ENCODE peak calls at places on chromosomes 1 and 21, in ten cellular contexts. R is lower lobe of right lung; T is fibroblast of lung; E is cardiac muscle cell; G is stomach; C is thoracic aorta; N is left ventricle myocardium inferior; Y is hepatocyte; F is CD4-positive, CD25-positive, alpha-beta regulatory T cell; P is ovary. Q is an unnamed sample. For H3K9me3, the result is how much of the 10 kb centered on the place peaks cover.

GRCh38 chr21:17159697-17160096 is 353.1 kb upstream of the CXADR start:
- DNase-seq in G (no peak), N (no peak), T (no peak), F (no peak), P (no peak), R (no peak), Y (no peak), C (no peak), E (no peak), Q (no peak)

GRCh38 chr1:121458291-121459048 is 273.7 kb downstream of the SRGAP2C start:
- DNase-seq in G (no peak), P (no peak), Y (no peak), F (no peak), T (peak), E (no peak), N (no peak), C (no peak), R (no peak), Q (no peak)

GRCh38 chr1:30611741-30612309 is 111.6 kb downstream of the MATN1 start:
- DNase-seq in P (no peak), C (no peak), Y (peak), T (no peak), R (no peak), E (no peak), N (no peak), G (no peak), F (no peak), Q (no peak)

GRCh38 chr1:172497230-172497629 is 35.7 kb upstream of the SUCO start:
- DNase-seq in P (peak), T (no peak), E (peak), N (no peak), R (peak), G (no peak), C (no peak), F (no peak), Y (peak), Q (no peak)

GRCh38 chr1:205917466-205918248 is 25.6 kb downstream of the SLC26A9 start:
- DNase-seq in F (no peak), Y (no peak), P (no peak), N (no peak), E (no peak), R (no peak), G (no peak), T (no peak), C (no peak), Q (no peak)

GRCh38 chr1:17768651-17769241 is 13.6 kb downstream of the ACTL8 start:
- DNase-seq in T (peak), N (peak), C (peak), E (peak), P (no peak), R (no peak), Y (peak), G (no peak), F (no peak), Q (no peak)

GRCh38 chr1:202162418-202163280 is 2.2 kb upstream of the PTPN7 start:
- DNase-seq in Y (no peak), P (no peak), F (no peak), T (no peak), G (no peak), R (no peak), E (no peak), C (no peak), N (no peak), Q (no peak)

GRCh38 chr1:94270801-94271203 is 33.4 kb upstream of the ARHGAP29 start:
- DNase-seq in F (no peak), N (no peak), P (no peak), Y (no peak), G (no peak), T (peak), E (peak), R (no peak), C (no peak), Q (no peak)

GRCh38 chr21:42460391-42461184 is 35.4 kb downstream of the RSPH1 start:
- DNase-seq in P (no peak), F (peak), G (no peak), N (no peak), E (no peak), Y (no peak), T (no peak), C (no peak), R (no peak), Q (peak)

GRCh38 chr1:156841289-156841855 is 17.5 kb downstream of the INSRR start:
- DNase-seq in E (no peak), F (no peak), R (no peak), Y (no peak), T (no peak), P (no peak), G (no peak), C (no peak), N (no peak), Q (no peak)

GRCh38 chr1:212271823-212272498 is 13.2 kb upstream of the PPP2R5A start:
- DNase-seq in N (peak), G (no peak), F (no peak), E (no peak), C (no peak), Y (no peak), T (no peak), R (no peak), P (no peak), Q (peak)

GRCh38 chr1:67367370-67368345 is 60.0 kb downstream of the IL12RB2 start:
- DNase-seq in G (peak), E (peak), F (no peak), T (peak), R (no peak), C (no peak), P (peak), Y (peak), N (peak), Q (no peak)

GRCh38 chr1:177310326-177310725 is 139.6 kb downstream of the BRINP2 start:
- DNase-seq in P (no peak), N (no peak), F (no peak), G (no peak), R (no peak), C (no peak), E (no peak), T (no peak), Y (no peak), Q (no peak)

GRCh38 chr1:7334475-7335035 is 436.5 kb upstream of the VAMP3 start:
- DNase-seq in F (no peak), N (no peak), P (no peak), C (no peak), E (peak), Y (peak), G (no peak), R (no peak), T (peak), Q (no peak)

GRCh38 chr1:54249798-54250497 is 50.0 kb downstream of the MRPL37 start:
- DNase-seq in P (no peak), R (no peak), E (peak), G (no peak), F (no peak), T (peak), Y (peak), C (no peak), N (no peak), Q (no peak)

GRCh38 chr1:155184835-155185782 is 11.5 kb downstream of the TRIM46 start:
- DNase-seq in N (peak), E (no peak), P (no peak), R (peak), C (no peak), G (peak), Y (peak), F (no peak), T (no peak), Q (peak)

GRCh38 chr1:112540395-112540794 is 31.6 kb downstream of the WNT2B start:
- DNase-seq in Y (no peak), P (no peak), C (no peak), N (no peak), F (no peak), E (peak), T (peak), G (no peak), R (no peak), Q (no peak)

GRCh38 chr1:34460193-34460592 is 283.5 kb downstream of the C1orf94 start:
- DNase-seq in P (no peak), Y (peak), G (peak), C (no peak), T (no peak), R (peak), F (peak), E (peak), N (no peak), Q (peak)

GRCh38 chr1:113542221-113542701 is 151.9 kb downstream of the MAGI3 start:
- DNase-seq in C (no peak), R (no peak), T (peak), Y (peak), N (no peak), P (no peak), E (peak), G (no peak), F (no peak), Q (no peak)

GRCh38 chr1:94892604-94893280 is 34.2 kb downstream of the CNN3 start:
- DNase-seq in T (peak), Y (no peak), G (no peak), P (no peak), E (no peak), F (no peak), N (no peak), C (no peak), R (no peak), Q (peak)

GRCh38 chr1:36175137-36176095 is 19.5 kb downstream of the MAP7D1 start:
- DNase-seq in R (no peak), F (no peak), N (peak), C (no peak), G (peak), P (no peak), T (peak), Y (no peak), E (peak), Q (peak)

GRCh38 chr1:15953294-15953771 is 22.6 kb downstream of the ZBTB17 start:
- DNase-seq in E (peak), F (no peak), G (no peak), Y (no peak), P (no peak), T (peak), N (no peak), C (no peak), R (no peak), Q (no peak)

GRCh38 chr1:64965239-64966157 is 851 bp downstream of the JAK1 start:
- DNase-seq in C (peak), N (peak), F (peak), R (peak), T (peak), Y (peak), E (peak), P (peak), G (peak), Q (peak)

GRCh38 chr1:114238066-114238465 is 84.4 kb upstream of the SYT6 start:
- DNase-seq in Y (no peak), C (no peak), R (no peak), T (no peak), G (no peak), F (no peak), P (no peak), E (no peak), N (no peak), Q (peak)

GRCh38 chr1:9715536-9716226 is 64.2 kb downstream of the PIK3CD start:
- DNase-seq in G (no peak), P (no peak), F (no peak), E (no peak), Y (no peak), N (no peak), T (no peak), C (no peak), R (no peak), Q (no peak)

GRCh38 chr1:228471762-228472398 is 15.3 kb upstream of the RNF187 start:
- DNase-seq in N (no peak), F (no peak), R (no peak), G (no peak), P (no peak), E (peak), T (peak), Y (peak), C (no peak), Q (no peak)

GRCh38 chr1:56071351-56071750 is 508.0 kb downstream of the PLPP3 start:
- DNase-seq in P (no peak), R (no peak), N (no peak), F (no peak), E (no peak), G (no peak), T (no peak), Y (no peak), C (no peak), Q (no peak)

GRCh38 chr1:4460052-4460451 is 194.4 kb upstream of the AJAP1 start:
- DNase-seq in G (no peak), C (no peak), Y (no peak), R (no peak), P (no peak), E (no peak), F (no peak), N (no peak), T (no peak), Q (no peak)

GRCh38 chr21:33894736-33895288 is 20.8 kb downstream of the ATP5PO start:
- DNase-seq in G (peak), F (no peak), R (peak), Y (peak), N (peak), C (peak), P (peak), T (peak), E (peak), Q (peak)

GRCh38 chr1:109789771-109790170 is 26.0 kb upstream of the EPS8L3 start:
- DNase-seq in G (peak), T (no peak), P (peak), Y (no peak), C (no peak), E (no peak), N (no peak), R (peak), F (no peak), Q (no peak)

DNA sequence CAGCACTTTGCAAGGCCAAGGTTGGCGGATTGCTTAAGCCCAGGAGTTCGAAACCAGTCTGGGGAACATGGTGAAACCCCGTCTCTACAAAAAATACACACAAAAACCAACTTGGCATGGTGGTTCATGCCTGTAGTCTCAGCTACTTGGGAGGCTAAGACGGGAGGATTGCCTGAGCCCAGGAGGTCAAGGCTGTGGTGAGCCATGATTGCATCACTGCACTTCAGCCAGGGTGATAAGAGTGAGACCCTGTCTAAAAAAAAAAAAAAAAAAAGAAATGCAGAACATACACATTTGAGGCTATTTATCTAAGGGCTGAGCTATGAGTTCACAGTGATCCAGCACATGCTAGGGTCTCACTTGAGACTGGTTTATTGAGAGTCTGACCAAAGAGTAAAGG is 23.8 kb downstream of the RNF2 start:
- DNase-seq in R (no peak), C (no peak), E (peak), Y (no peak), F (no peak), N (no peak), P (no peak), G (no peak), T (no peak), Q (no peak)
- H3K9me3 ChIP-seq in R (under half), C (under half), E (under half), Y (under half), F (under half), N (under half), P (under half), G (under half), T (under half), Q (under half)

GRCh38 chr1:2856076-2856390 is 54.5 kb upstream of the TTC34 start:
- DNase-seq in P (no peak), G (no peak), E (no peak), R (peak), T (no peak), N (no peak), C (no peak), F (no peak), Y (no peak), Q (no peak)
- H3K9me3 ChIP-seq in P (under half), G (under half), E (under half), R (under half), T (under half), N (under half), C (under half), F (under half), Y (under half), Q (under half)

GRCh38 chr1:185581020-185581419 is 153.2 kb upstream of the HMCN1 start:
- DNase-seq in T (no peak), E (no peak), C (no peak), N (no peak), P (no peak), R (no peak), Y (no peak), F (no peak), G (no peak), Q (no peak)

GRCh38 chr1:185581961-185582725 is 152.0 kb upstream of the HMCN1 start:
- DNase-seq in Y (no peak), R (no peak), N (no peak), T (no peak), G (no peak), F (no peak), P (no peak), C (no peak), E (no peak), Q (no peak)

GRCh38 chr1:185574139-185574835 is 159.9 kb upstream of the HMCN1 start:
- DNase-seq in E (no peak), G (no peak), N (no peak), F (no peak), R (no peak), T (no peak), P (no peak), Y (no peak), C (no peak), Q (no peak)

DNA sequence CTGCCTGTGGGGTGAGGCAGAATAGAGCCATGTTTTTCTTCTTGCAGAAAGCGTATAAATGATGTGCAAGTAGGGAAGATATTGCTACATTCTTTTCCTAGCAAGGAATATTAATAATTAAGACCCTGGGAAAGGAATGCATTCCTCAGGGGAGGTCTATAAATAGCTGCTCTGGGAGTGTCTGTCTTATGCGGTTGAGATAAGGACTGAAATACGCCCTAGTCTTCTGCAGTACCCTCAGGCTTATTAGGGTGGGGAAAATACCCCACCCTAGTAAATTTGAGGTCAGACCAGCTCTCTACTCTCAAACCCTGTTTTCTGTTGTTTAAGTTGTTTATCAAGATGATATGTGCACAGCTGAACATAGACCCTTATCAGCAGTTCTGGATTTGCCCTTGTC is 155.9 kb upstream of the HMCN1 start:
- DNase-seq in P (no peak), G (no peak), R (no peak), N (no peak), Y (no peak), T (no peak), E (no peak), F (no peak), C (no peak), Q (no peak)
- H3K9me3 ChIP-seq in P (under half), G (under half), R (under half), N (half or more), Y (under half), T (under half), E (under half), F (under half), C (under half), Q (under half)

GRCh38 chr21:27534211-27534610 is 567.3 kb upstream of the ADAMTS5 start:
- DNase-seq in G (no peak), F (no peak), T (no peak), E (no peak), N (no peak), R (no peak), Y (no peak), C (no peak), P (no peak), Q (no peak)
- H3K9me3 ChIP-seq in G (under half), F (under half), T (under half), E (under half), N (under half), R (under half), Y (under half), C (under half), P (under half), Q (under half)